ENCODE peak calls at places on chromosomes 7 and 10, in ten cellular contexts. Y is lower leg skin; L is NCI-H345; O is activated CD4-positive, alpha-beta T cell treated with anti-CD3 and anti-CD28 coated beads for 48 hours; U is T-helper 2 cell; Z is fibroblast of the aortic adventitia; S is head of caudate nucleus; P is hepatocyte; H is BE2C; E is stimulated activated CD8-positive, alpha-beta memory T cell treated with anti-CD3 and anti-CD28 coated beads, Interleukin-4, amount 100 ng/mL, for 1 hour. G is an unnamed sample.
A peak's percentile ranks its signal among the peaks of the same experiment; 100 is the strongest.

GRCh38 chr7:80941206-80941758 is 22.4 kb upstream of the SEMA3C start:
- DNase-seq in Y (no peak), L (no peak), O (no peak), U (no peak), Z (peak; percentile 89), S (no peak), P (peak; percentile 19), H (no peak), E (no peak), G (no peak)

GRCh38 chr7:118511146-118511545 is 286.6 kb downstream of the ANKRD7 start:
- DNase-seq in Y (no peak), L (no peak), O (no peak), U (no peak), Z (no peak), S (no peak), P (no peak), H (no peak), E (no peak), G (peak; percentile 18)

GRCh38 chr10:71241899-71242620 is 29.7 kb downstream of the UNC5B start:
- DNase-seq in Y (no peak), L (no peak), O (no peak), U (no peak), Z (no peak), S (peak; percentile 46), P (no peak), H (peak; percentile 60), E (no peak), G (no peak)

GRCh38 chr7:98703916-98704315 is 86.8 kb downstream of the NPTX2 start:
- DNase-seq in Y (no peak), L (no peak), O (no peak), U (no peak), Z (no peak), S (no peak), P (no peak), H (no peak), E (no peak), G (no peak)

GRCh38 chr7:77532247-77532646 is 4.8 kb upstream of the PTPN12 start:
- DNase-seq in Y (no peak), L (no peak), O (no peak), U (no peak), Z (no peak), S (no peak), P (no peak), H (no peak), E (no peak), G (no peak)

GRCh38 chr7:140200102-140200989 is 23.6 kb upstream of the KDM7A start:
- DNase-seq in Y (peak; percentile 92), L (no peak), O (no peak), U (no peak), Z (peak; percentile 66), S (peak; percentile 11), P (no peak), H (peak; percentile 57), E (no peak), G (peak; percentile 20)

GRCh38 chr7:24755541-24756416 is 1.5 kb downstream of the GSDME start:
- DNase-seq in Y (no peak), L (no peak), O (peak; percentile 22), U (no peak), Z (no peak), S (peak; percentile 21), P (peak; percentile 60), H (no peak), E (no peak), G (peak; percentile 24)

GRCh38 chr10:74047871-74048270 is 50.0 kb downstream of the VCL start:
- DNase-seq in Y (no peak), L (no peak), O (no peak), U (no peak), Z (peak; percentile 82), S (no peak), P (no peak), H (no peak), E (no peak), G (no peak)

GRCh38 chr7:39288303-39288702 is 277.9 kb upstream of the YAE1 start:
- DNase-seq in Y (no peak), L (no peak), O (no peak), U (no peak), Z (no peak), S (no peak), P (no peak), H (no peak), E (no peak), G (no peak)